ENCODE peak calls at places on chromosome 21, in six cellular contexts. One of them, this sample, is unnamed.

GRCh38 chr21:26850116-26850643 is 5.0 kb upstream of the ADAMTS1 start:
- DNase-seq in stomach: no peak
- DNase-seq in fibroblast of lung: peak; percentile 29
- DNase-seq in fibroblast of villous mesenchyme: peak; percentile 67
- DNase-seq in PC-3: peak; percentile 80
- DNase-seq in SK-N-SH: peak; percentile 51
- DNase-seq in this sample: no peak

GRCh38 chr21:38878394-38879179 is 72.9 kb downstream of the ETS2 start:
- DNase-seq in SK-N-SH: no peak
- DNase-seq in fibroblast of lung: no peak
- DNase-seq in PC-3: no peak
- DNase-seq in fibroblast of villous mesenchyme: peak; percentile 36
- DNase-seq in stomach: no peak
- DNase-seq in this sample: no peak

GRCh38 chr21:33089439-33089838 is 19.5 kb downstream of the OLIG1 start:
- DNase-seq in stomach: no peak
- DNase-seq in fibroblast of lung: no peak
- DNase-seq in fibroblast of villous mesenchyme: no peak
- DNase-seq in PC-3: peak; percentile 12
- DNase-seq in SK-N-SH: no peak
- DNase-seq in this sample: no peak

GRCh38 chr21:45381865-45382697 is 22.9 kb upstream of the COL18A1 start:
- DNase-seq in PC-3: no peak
- DNase-seq in stomach: no peak
- DNase-seq in SK-N-SH: no peak
- DNase-seq in fibroblast of lung: no peak
- DNase-seq in fibroblast of villous mesenchyme: no peak
- DNase-seq in this sample: no peak

GRCh38 chr21:42082501-42083360 is 11.6 kb downstream of the UMODL1 start:
- DNase-seq in SK-N-SH: no peak
- DNase-seq in fibroblast of villous mesenchyme: no peak
- DNase-seq in PC-3: no peak
- DNase-seq in fibroblast of lung: no peak
- DNase-seq in stomach: no peak
- DNase-seq in this sample: no peak

GRCh38 chr21:42079939-42080787 is 9.0 kb downstream of the UMODL1 start:
- DNase-seq in SK-N-SH: no peak
- DNase-seq in fibroblast of villous mesenchyme: no peak
- DNase-seq in stomach: no peak
- DNase-seq in PC-3: no peak
- DNase-seq in fibroblast of lung: peak; percentile 81
- DNase-seq in this sample: no peak

GRCh38 chr21:16535100-16535418 is 805.3 kb downstream of the USP25 start:
- DNase-seq in PC-3: peak; percentile 13
- DNase-seq in fibroblast of lung: peak; percentile 95
- DNase-seq in fibroblast of villous mesenchyme: peak; percentile 61
- DNase-seq in SK-N-SH: peak; percentile 28
- DNase-seq in stomach: peak; percentile 30
- DNase-seq in this sample: peak; percentile 82

GRCh38 chr21:44438531-44439210 is 16.6 kb upstream of the LRRC3 start:
- DNase-seq in stomach: peak; percentile 81
- DNase-seq in SK-N-SH: peak; percentile 85
- DNase-seq in fibroblast of lung: no peak
- DNase-seq in fibroblast of villous mesenchyme: peak; percentile 10
- DNase-seq in PC-3: no peak
- DNase-seq in this sample: no peak

GRCh38 chr21:20443558-20444155 is 554.6 kb upstream of the NCAM2 start:
- DNase-seq in PC-3: peak; percentile 61
- DNase-seq in SK-N-SH: peak; percentile 25
- DNase-seq in fibroblast of villous mesenchyme: no peak
- DNase-seq in fibroblast of lung: no peak
- DNase-seq in stomach: no peak
- DNase-seq in this sample: no peak

GRCh38 chr21:44930543-44930981 is 9.3 kb upstream of the SLX9 start:
- DNase-seq in fibroblast of villous mesenchyme: no peak
- DNase-seq in SK-N-SH: no peak
- DNase-seq in fibroblast of lung: no peak
- DNase-seq in PC-3: peak; percentile 72
- DNase-seq in stomach: no peak
- DNase-seq in this sample: no peak

GRCh38 chr21:16983425-16983824 is 529.4 kb upstream of the CXADR start:
- DNase-seq in fibroblast of lung: no peak
- DNase-seq in stomach: no peak
- DNase-seq in SK-N-SH: no peak
- DNase-seq in fibroblast of villous mesenchyme: no peak
- DNase-seq in PC-3: no peak
- DNase-seq in this sample: no peak

GRCh38 chr21:39073717-39074116 is 109.5 kb downstream of the PSMG1 start:
- DNase-seq in SK-N-SH: no peak
- DNase-seq in fibroblast of lung: no peak
- DNase-seq in fibroblast of villous mesenchyme: no peak
- DNase-seq in PC-3: no peak
- DNase-seq in stomach: no peak
- DNase-seq in this sample: no peak

GRCh38 chr21:18164933-18165332 is 79.7 kb upstream of the CHODL start:
- DNase-seq in fibroblast of villous mesenchyme: no peak
- DNase-seq in SK-N-SH: no peak
- DNase-seq in PC-3: peak; percentile 2
- DNase-seq in fibroblast of lung: no peak
- DNase-seq in stomach: no peak
- DNase-seq in this sample: no peak

GRCh38 chr21:42633858-42634257 is 19.6 kb upstream of the PDE9A start:
- DNase-seq in fibroblast of villous mesenchyme: no peak
- DNase-seq in SK-N-SH: no peak
- DNase-seq in stomach: no peak
- DNase-seq in PC-3: no peak
- DNase-seq in fibroblast of lung: no peak
- DNase-seq in this sample: no peak

GRCh38 chr21:19993186-19993711 is 1005.0 kb upstream of the NCAM2 start:
- DNase-seq in stomach: no peak
- DNase-seq in fibroblast of lung: no peak
- DNase-seq in fibroblast of villous mesenchyme: no peak
- DNase-seq in SK-N-SH: no peak
- DNase-seq in PC-3: no peak
- DNase-seq in this sample: no peak

GRCh38 chr21:42580076-42580792 is 66.6 kb downstream of the SLC37A1 start:
- DNase-seq in PC-3: no peak
- DNase-seq in stomach: no peak
- DNase-seq in fibroblast of lung: no peak
- DNase-seq in SK-N-SH: no peak
- DNase-seq in fibroblast of villous mesenchyme: no peak
- DNase-seq in this sample: no peak

GRCh38 chr21:41995577-41995976 is 14.6 kb downstream of the ZBTB21 start:
- DNase-seq in PC-3: no peak
- DNase-seq in fibroblast of villous mesenchyme: no peak
- DNase-seq in fibroblast of lung: no peak
- DNase-seq in SK-N-SH: no peak
- DNase-seq in stomach: no peak
- DNase-seq in this sample: no peak

GRCh38 chr21:42651515-42652401 is 1.7 kb upstream of the PDE9A start:
- DNase-seq in PC-3: no peak
- DNase-seq in fibroblast of villous mesenchyme: no peak
- DNase-seq in fibroblast of lung: no peak
- DNase-seq in stomach: no peak
- DNase-seq in SK-N-SH: no peak
- DNase-seq in this sample: no peak

GRCh38 chr21:41164981-41165650 is 2.8 kb upstream of the BACE2 start:
- DNase-seq in fibroblast of lung: peak; percentile 79
- DNase-seq in SK-N-SH: no peak
- DNase-seq in fibroblast of villous mesenchyme: no peak
- DNase-seq in stomach: peak; percentile 89
- DNase-seq in PC-3: peak; percentile 99
- DNase-seq in this sample: no peak

GRCh38 chr21:41458121-41458520 is 32.1 kb downstream of the MX1 start:
- DNase-seq in fibroblast of lung: no peak
- DNase-seq in stomach: no peak
- DNase-seq in SK-N-SH: no peak
- DNase-seq in PC-3: no peak
- DNase-seq in fibroblast of villous mesenchyme: no peak
- DNase-seq in this sample: no peak

GRCh38 chr21:41598561-41599511 is 90.9 kb upstream of the TMPRSS2 start:
- DNase-seq in stomach: peak; percentile 87
- DNase-seq in SK-N-SH: no peak
- DNase-seq in fibroblast of lung: no peak
- DNase-seq in PC-3: no peak
- DNase-seq in fibroblast of villous mesenchyme: no peak
- DNase-seq in this sample: no peak

GRCh38 chr21:31663584-31664249 is 4.2 kb downstream of the SOD1 start:
- DNase-seq in PC-3: no peak
- DNase-seq in SK-N-SH: no peak
- DNase-seq in stomach: no peak
- DNase-seq in fibroblast of lung: no peak
- DNase-seq in fibroblast of villous mesenchyme: no peak
- DNase-seq in this sample: no peak

GRCh38 chr21:31658053-31658452 is 1.4 kb upstream of the SOD1 start:
- DNase-seq in PC-3: peak; percentile 42
- DNase-seq in SK-N-SH: no peak
- DNase-seq in stomach: no peak
- DNase-seq in fibroblast of lung: no peak
- DNase-seq in fibroblast of villous mesenchyme: no peak
- DNase-seq in this sample: no peak

GRCh38 chr21:31660134-31660565 is 657 bp downstream of the SOD1 start:
- DNase-seq in PC-3: peak; percentile 21
- DNase-seq in fibroblast of villous mesenchyme: peak; percentile 28
- DNase-seq in SK-N-SH: no peak
- DNase-seq in fibroblast of lung: no peak
- DNase-seq in stomach: no peak
- DNase-seq in this sample: no peak

GRCh38 chr21:31656199-31657095 is 3.0 kb upstream of the SOD1 start:
- DNase-seq in fibroblast of lung: peak; percentile 63
- DNase-seq in fibroblast of villous mesenchyme: no peak
- DNase-seq in SK-N-SH: no peak
- DNase-seq in PC-3: peak; percentile 55
- DNase-seq in stomach: no peak
- DNase-seq in this sample: peak; percentile 75

GRCh38 chr21:31659286-31660133 is at the start of gene SOD1:
- DNase-seq in stomach: peak; percentile 95
- DNase-seq in fibroblast of villous mesenchyme: peak; percentile 92
- DNase-seq in SK-N-SH: peak; percentile 99
- DNase-seq in PC-3: peak; percentile 95
- DNase-seq in fibroblast of lung: peak; percentile 88
- DNase-seq in this sample: peak; percentile 70
- TF ChIP-seq CTCF in stomach: no peak
- TF ChIP-seq CTCF in fibroblast of villous mesenchyme: peak; percentile 6
- TF ChIP-seq CTCF in SK-N-SH: no peak
- TF ChIP-seq CTCF in PC-3: no peak
- TF ChIP-seq CTCF in fibroblast of lung: no peak
- TF ChIP-seq CTCF in this sample: no peak

GRCh38 chr21:37087188-37087587 is 14.1 kb downstream of the TTC3 start:
- DNase-seq in SK-N-SH: no peak
- DNase-seq in stomach: no peak
- DNase-seq in fibroblast of lung: peak; percentile 71
- DNase-seq in PC-3: peak; percentile 78
- DNase-seq in fibroblast of villous mesenchyme: peak; percentile 75
- DNase-seq in this sample: peak; percentile 54
- TF ChIP-seq CTCF in SK-N-SH: peak; percentile 60
- TF ChIP-seq CTCF in stomach: no peak
- TF ChIP-seq CTCF in fibroblast of lung: peak; percentile 25
- TF ChIP-seq CTCF in PC-3: peak; percentile 79
- TF ChIP-seq CTCF in fibroblast of villous mesenchyme: peak; percentile 51
- TF ChIP-seq CTCF in this sample: peak; percentile 54

GRCh38 chr21:15277498-15277897 is 212.7 kb upstream of the NRIP1 start:
- DNase-seq in stomach: no peak
- DNase-seq in fibroblast of lung: no peak
- DNase-seq in fibroblast of villous mesenchyme: no peak
- DNase-seq in SK-N-SH: no peak
- DNase-seq in PC-3: no peak
- DNase-seq in this sample: peak; percentile 39

GRCh38 chr21:15274701-15275255 is 210.0 kb upstream of the NRIP1 start:
- DNase-seq in fibroblast of villous mesenchyme: no peak
- DNase-seq in stomach: no peak
- DNase-seq in fibroblast of lung: no peak
- DNase-seq in SK-N-SH: no peak
- DNase-seq in PC-3: peak; percentile 84
- DNase-seq in this sample: no peak

GRCh38 chr21:15275615-15276228 is 210.9 kb upstream of the NRIP1 start:
- DNase-seq in fibroblast of villous mesenchyme: no peak
- DNase-seq in SK-N-SH: no peak
- DNase-seq in stomach: no peak
- DNase-seq in PC-3: peak; percentile 38
- DNase-seq in fibroblast of lung: peak; percentile 21
- DNase-seq in this sample: no peak

GRCh38 chr21:15278279-15278678 is 213.5 kb upstream of the NRIP1 start:
- DNase-seq in fibroblast of lung: no peak
- DNase-seq in SK-N-SH: no peak
- DNase-seq in fibroblast of villous mesenchyme: peak; percentile 67
- DNase-seq in stomach: no peak
- DNase-seq in PC-3: no peak
- DNase-seq in this sample: no peak

DNA sequence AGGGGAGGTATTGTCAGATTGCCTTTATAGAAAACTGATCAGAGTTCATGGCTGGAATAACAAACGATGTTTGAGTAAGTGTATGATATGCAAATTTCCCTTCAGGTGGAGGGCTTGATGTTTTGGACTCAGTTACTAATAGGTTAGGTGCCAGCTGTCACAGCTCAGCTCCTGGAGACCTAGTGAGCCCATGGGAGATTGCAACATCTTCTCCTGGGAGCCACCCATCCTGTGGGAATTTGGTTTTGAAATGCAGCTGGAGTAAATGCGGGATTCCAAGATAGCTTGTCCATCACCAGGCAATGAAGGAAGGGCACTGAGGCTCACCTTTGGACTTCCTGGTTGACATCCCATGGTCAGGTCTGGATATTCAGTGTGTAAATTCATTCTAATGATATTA is 211.4 kb upstream of the NRIP1 start:
- DNase-seq in PC-3: no peak
- DNase-seq in stomach: no peak
- DNase-seq in SK-N-SH: no peak
- DNase-seq in fibroblast of villous mesenchyme: no peak
- DNase-seq in fibroblast of lung: no peak
- DNase-seq in this sample: no peak
- TF ChIP-seq CTCF in PC-3: no peak
- TF ChIP-seq CTCF in stomach: no peak
- TF ChIP-seq CTCF in SK-N-SH: no peak
- TF ChIP-seq CTCF in fibroblast of villous mesenchyme: no peak
- TF ChIP-seq CTCF in fibroblast of lung: no peak
- TF ChIP-seq CTCF in this sample: no peak

DNA sequence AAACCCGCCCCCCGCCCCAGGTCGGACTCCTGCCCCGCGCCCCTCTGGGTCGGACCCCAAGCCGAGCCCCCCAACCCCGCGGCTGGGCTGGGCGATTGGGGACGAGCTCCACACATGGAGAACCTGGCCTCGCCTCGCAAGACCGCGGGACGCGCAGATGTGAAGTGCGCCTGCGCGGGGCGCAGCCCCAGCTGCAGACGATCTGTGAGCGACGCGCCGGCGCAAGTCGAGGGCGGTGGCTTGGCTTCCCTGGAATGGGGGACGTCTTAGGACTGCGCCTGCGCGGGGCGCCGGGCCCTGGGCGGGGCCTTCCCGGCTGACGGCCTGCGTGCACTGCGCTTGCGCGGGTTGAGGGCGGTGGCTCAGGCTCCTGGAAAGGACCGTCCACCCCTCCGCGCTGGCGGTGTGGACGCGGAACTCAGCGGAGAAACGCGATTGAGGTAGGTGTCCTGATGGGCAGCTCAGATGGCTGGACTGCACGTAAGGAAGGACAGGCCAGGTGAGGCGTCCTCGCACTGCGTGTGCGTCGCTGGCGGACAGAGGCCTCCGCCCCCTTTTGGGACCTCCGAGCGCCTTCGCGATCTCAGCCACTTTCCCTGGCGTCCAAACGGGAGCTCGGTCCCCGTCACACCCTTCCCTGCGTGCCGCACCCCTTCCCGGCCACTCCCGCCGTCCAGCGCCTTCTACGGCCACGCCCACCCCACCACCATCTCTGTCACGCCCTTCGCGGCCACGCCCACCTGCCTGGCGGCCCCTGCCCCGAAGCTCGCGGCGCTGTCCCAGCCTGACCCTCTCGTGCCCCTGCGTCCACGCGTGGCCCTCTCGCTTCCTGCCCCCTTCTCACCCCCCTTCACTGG is at the start of gene PRMT2:
- DNase-seq in PC-3: peak; percentile 98
- DNase-seq in SK-N-SH: peak; percentile 100
- DNase-seq in fibroblast of lung: peak; percentile 92
- DNase-seq in fibroblast of villous mesenchyme: peak; percentile 97
- DNase-seq in stomach: peak; percentile 98
- DNase-seq in this sample: peak; percentile 91
- TF ChIP-seq CTCF in PC-3: no peak
- TF ChIP-seq CTCF in SK-N-SH: no peak
- TF ChIP-seq CTCF in fibroblast of lung: no peak
- TF ChIP-seq CTCF in fibroblast of villous mesenchyme: no peak
- TF ChIP-seq CTCF in stomach: no peak
- TF ChIP-seq CTCF in this sample: no peak